ENCODE peak calls at places on chromosomes 2 and 18, in six cellular contexts. D is anterior cingulate cortex, B is upper lobe of right lung, J is GM20000, Q is AG04450, S is DMS 273 treated with DMSO at 0.1 percent for 48 hours. P is an unnamed sample.

GRCh38 chr18:60146220-60146960 is 226.2 kb downstream of the MC4R start:
- DNase-seq in B (no peak), Q (no peak), S (no peak), J (no peak), D (no peak), P (no peak)

GRCh38 chr2:151052850-151053660 is 208.6 kb downstream of the RBM43 start:
- DNase-seq in J (no peak), Q (no peak), D (no peak), S (no peak), B (no peak), P (no peak)

GRCh38 chr2:236965021-236965840 is 120.5 kb upstream of the COPS8 start:
- DNase-seq in D (no peak), Q (no peak), B (no peak), S (no peak), J (no peak), P (no peak)

GRCh38 chr2:39059366-39059952 is 61.4 kb downstream of the SOS1 start:
- DNase-seq in S (peak; percentile 12), Q (peak; percentile 18), J (peak; percentile 21), D (no peak), B (no peak), P (peak; percentile 29)

GRCh38 chr18:56575819-56576663 is 62.4 kb downstream of the TXNL1 start:
- DNase-seq in D (no peak), S (peak; percentile 8), J (peak; percentile 64), B (no peak), Q (peak; percentile 34), P (peak; percentile 59)

GRCh38 chr18:31206787-31207381 is 44.2 kb upstream of the DSC1 start:
- DNase-seq in D (no peak), J (peak; percentile 50), S (no peak), Q (no peak), B (peak; percentile 86), P (peak; percentile 43)

GRCh38 chr2:219661197-219661954 is 33.9 kb downstream of the SLC4A3 start:
- DNase-seq in J (no peak), S (no peak), D (no peak), B (no peak), Q (no peak), P (no peak)

GRCh38 chr2:171531836-171532450 is 9.7 kb downstream of the CYBRD1 start:
- DNase-seq in B (no peak), J (no peak), Q (no peak), S (no peak), D (no peak), P (no peak)

GRCh38 chr2:98908909-98909308 is 27.1 kb downstream of the CRACDL start:
- DNase-seq in J (no peak), B (no peak), Q (no peak), S (peak; percentile 64), D (no peak), P (no peak)

GRCh38 chr2:239009001-239009961 is 161.4 kb downstream of the TWIST2 start:
- DNase-seq in S (no peak), Q (no peak), J (no peak), B (peak; percentile 50), D (no peak), P (no peak)

GRCh38 chr2:119015849-119016248 is 73.9 kb downstream of the MARCO start:
- DNase-seq in D (no peak), J (no peak), Q (no peak), S (no peak), B (no peak), P (no peak)

GRCh38 chr2:132877923-132878322 is 207.9 kb upstream of the LYPD1 start:
- DNase-seq in J (no peak), D (no peak), B (no peak), Q (no peak), S (no peak), P (no peak)

GRCh38 chr2:106127776-106128268 is 66.3 kb downstream of the UXS1 start:
- DNase-seq in J (no peak), S (no peak), D (no peak), B (no peak), Q (no peak), P (no peak)

GRCh38 chr2:165874445-165875039 is 79.0 kb downstream of the TTC21B start:
- DNase-seq in Q (peak; percentile 41), S (peak; percentile 45), B (no peak), D (no peak), J (peak; percentile 57), P (peak; percentile 52)

GRCh38 chr2:100106460-100106859 is 35.9 kb downstream of the AFF3 start:
- DNase-seq in Q (no peak), D (no peak), J (no peak), S (no peak), B (no peak), P (no peak)

GRCh38 chr2:45446016-45446415 is 165.1 kb downstream of the SRBD1 start:
- DNase-seq in S (no peak), Q (no peak), B (no peak), D (no peak), J (no peak), P (no peak)

GRCh38 chr2:38267270-38267925 is 109.7 kb downstream of the ATL2 start:
- DNase-seq in Q (no peak), B (no peak), J (no peak), S (no peak), D (no peak), P (no peak)

GRCh38 chr18:58895385-58895784 is 30.7 kb downstream of the ZNF532 start:
- DNase-seq in S (no peak), B (no peak), J (no peak), Q (no peak), D (no peak), P (no peak)

GRCh38 chr2:150872919-150873772 is 385.7 kb upstream of the RND3 start:
- DNase-seq in S (no peak), D (no peak), B (no peak), J (no peak), Q (peak; percentile 41), P (no peak)

GRCh38 chr2:114274957-114275356 is 167.5 kb upstream of the DPP10 start:
- DNase-seq in Q (no peak), B (no peak), D (no peak), J (no peak), S (no peak), P (no peak)

GRCh38 chr2:184780944-184781343 is 182.6 kb downstream of the ZNF804A start:
- DNase-seq in B (no peak), S (no peak), J (no peak), Q (no peak), D (no peak), P (no peak)

GRCh38 chr2:149348291-149348690 is 17.9 kb downstream of the LYPD6 start:
- DNase-seq in D (no peak), S (no peak), Q (no peak), B (no peak), J (no peak), P (no peak)

GRCh38 chr2:128612628-128613027 is 294.0 kb upstream of the HS6ST1 start:
- DNase-seq in S (no peak), D (no peak), B (peak; percentile 21), J (no peak), Q (no peak), P (no peak)

GRCh38 chr2:138602166-138602460 is 100.5 kb downstream of the SPOPL start:
- DNase-seq in S (peak; percentile 72), Q (no peak), B (no peak), D (no peak), J (no peak), P (no peak)

GRCh38 chr2:208139447-208139846 is 6.5 kb downstream of the CRYGB start:
- DNase-seq in B (no peak), S (no peak), D (no peak), Q (no peak), J (no peak), P (no peak)

GRCh38 chr2:12863937-12864336 is 147.2 kb downstream of the TRIB2 start:
- DNase-seq in D (no peak), J (no peak), S (no peak), B (no peak), Q (no peak), P (no peak)

GRCh38 chr2:240834377-240834975 is 14.5 kb upstream of the KIF1A start:
- DNase-seq in Q (no peak), J (no peak), D (no peak), S (no peak), B (no peak), P (no peak)

GRCh38 chr2:29106980-29107388 is 8.2 kb upstream of the CLIP4 start:
- DNase-seq in B (no peak), D (no peak), S (no peak), Q (no peak), J (no peak), P (no peak)

GRCh38 chr2:128377071-128377910 is 58.6 kb upstream of the HS6ST1 start:
- DNase-seq in B (peak; percentile 53), J (no peak), S (no peak), Q (no peak), D (no peak), P (no peak)

GRCh38 chr2:130198343-130198742 is at the start of gene TUBA3E:
- DNase-seq in J (no peak), S (no peak), B (no peak), Q (no peak), D (no peak), P (no peak)

GRCh38 chr2:169069341-169069740 is at the start of gene DHRS9:
- DNase-seq in J (no peak), S (no peak), Q (no peak), B (peak; percentile 63), D (no peak), P (no peak)

GRCh38 chr18:8705280-8705940 is at the start of gene MTCL1:
- DNase-seq in B (peak; percentile 75), S (peak; percentile 25), D (peak; percentile 61), J (peak; percentile 86), Q (no peak), P (peak; percentile 81)

GRCh38 chr2:172285760-172286159 is 141.6 kb upstream of the ITGA6 start:
- DNase-seq in Q (no peak), B (no peak), D (no peak), S (no peak), J (no peak), P (no peak)

GRCh38 chr2:232666051-232666805 is 30.9 kb upstream of the GIGYF2 start:
- DNase-seq in D (no peak), Q (no peak), S (no peak), B (no peak), J (no peak), P (no peak)